ENCODE peak calls at places on chromosomes 13 and 19, in seven cellular contexts. One of them, this sample, is unnamed.

GRCh38 chr19:48329167-48329891 is 4.0 kb downstream of the EMP3 start:
- DNase-seq in breast epithelium: no peak
- DNase-seq in neural progenitor cell: no peak
- DNase-seq in prostate gland: no peak
- DNase-seq in HFF-Myc: no peak
- DNase-seq in kidney epithelial cell: no peak
- DNase-seq in choroid plexus epithelial cell: peak; percentile 65
- DNase-seq in this sample: no peak

GRCh38 chr19:58560921-58561320 is 2.5 kb upstream of the UBE2M start:
- DNase-seq in breast epithelium: no peak
- DNase-seq in neural progenitor cell: no peak
- DNase-seq in prostate gland: no peak
- DNase-seq in HFF-Myc: no peak
- DNase-seq in kidney epithelial cell: no peak
- DNase-seq in choroid plexus epithelial cell: no peak
- DNase-seq in this sample: no peak

GRCh38 chr13:101289764-101290163 is 126.5 kb downstream of the NALCN start:
- DNase-seq in breast epithelium: no peak
- DNase-seq in neural progenitor cell: peak; percentile 87
- DNase-seq in prostate gland: no peak
- DNase-seq in HFF-Myc: no peak
- DNase-seq in kidney epithelial cell: no peak
- DNase-seq in choroid plexus epithelial cell: peak; percentile 90
- DNase-seq in this sample: no peak

GRCh38 chr13:35824825-35825224 is 306.4 kb downstream of the DCLK1 start:
- DNase-seq in breast epithelium: no peak
- DNase-seq in neural progenitor cell: no peak
- DNase-seq in prostate gland: no peak
- DNase-seq in HFF-Myc: no peak
- DNase-seq in kidney epithelial cell: no peak
- DNase-seq in choroid plexus epithelial cell: no peak
- DNase-seq in this sample: no peak

GRCh38 chr19:4454952-4455738 is 2.4 kb downstream of the UBXN6 start:
- DNase-seq in breast epithelium: no peak
- DNase-seq in neural progenitor cell: no peak
- DNase-seq in prostate gland: peak; percentile 85
- DNase-seq in HFF-Myc: no peak
- DNase-seq in kidney epithelial cell: no peak
- DNase-seq in choroid plexus epithelial cell: peak; percentile 70
- DNase-seq in this sample: no peak

GRCh38 chr19:15124572-15125231 is 17.5 kb downstream of the SYDE1 start:
- DNase-seq in breast epithelium: no peak
- DNase-seq in neural progenitor cell: no peak
- DNase-seq in prostate gland: peak; percentile 15
- DNase-seq in HFF-Myc: no peak
- DNase-seq in kidney epithelial cell: no peak
- DNase-seq in choroid plexus epithelial cell: no peak
- DNase-seq in this sample: no peak

GRCh38 chr13:39159393-39159792 is 121.1 kb downstream of the NHLRC3 start:
- DNase-seq in breast epithelium: no peak
- DNase-seq in neural progenitor cell: no peak
- DNase-seq in prostate gland: no peak
- DNase-seq in HFF-Myc: no peak
- DNase-seq in kidney epithelial cell: no peak
- DNase-seq in choroid plexus epithelial cell: no peak
- DNase-seq in this sample: no peak

GRCh38 chr19:15622991-15623390 is 8.0 kb downstream of the CYP4F8 start:
- DNase-seq in breast epithelium: no peak
- DNase-seq in neural progenitor cell: no peak
- DNase-seq in prostate gland: no peak
- DNase-seq in HFF-Myc: no peak
- DNase-seq in kidney epithelial cell: no peak
- DNase-seq in choroid plexus epithelial cell: no peak
- DNase-seq in this sample: no peak

GRCh38 chr13:30847697-30848307 is 58.3 kb upstream of the MEDAG start:
- DNase-seq in breast epithelium: no peak
- DNase-seq in neural progenitor cell: no peak
- DNase-seq in prostate gland: no peak
- DNase-seq in HFF-Myc: no peak
- DNase-seq in kidney epithelial cell: peak; percentile 81
- DNase-seq in choroid plexus epithelial cell: peak; percentile 100
- DNase-seq in this sample: peak; percentile 99

GRCh38 chr13:97191615-97192014 is 30.5 kb upstream of the MBNL2 start:
- DNase-seq in breast epithelium: no peak
- DNase-seq in neural progenitor cell: no peak
- DNase-seq in prostate gland: no peak
- DNase-seq in HFF-Myc: no peak
- DNase-seq in kidney epithelial cell: no peak
- DNase-seq in choroid plexus epithelial cell: no peak
- DNase-seq in this sample: no peak

GRCh38 chr13:24130134-24130792 is 30.3 kb upstream of the SPATA13 start:
- DNase-seq in breast epithelium: no peak
- DNase-seq in neural progenitor cell: no peak
- DNase-seq in prostate gland: no peak
- DNase-seq in HFF-Myc: no peak
- DNase-seq in kidney epithelial cell: no peak
- DNase-seq in choroid plexus epithelial cell: no peak
- DNase-seq in this sample: no peak

GRCh38 chr13:28575200-28575599 is 80.3 kb upstream of the FLT1 start:
- DNase-seq in breast epithelium: no peak
- DNase-seq in neural progenitor cell: no peak
- DNase-seq in prostate gland: no peak
- DNase-seq in HFF-Myc: no peak
- DNase-seq in kidney epithelial cell: no peak
- DNase-seq in choroid plexus epithelial cell: no peak
- DNase-seq in this sample: no peak

GRCh38 chr19:13976446-13976845 is 24.1 kb downstream of the DCAF15 start:
- DNase-seq in breast epithelium: no peak
- DNase-seq in neural progenitor cell: no peak
- DNase-seq in prostate gland: no peak
- DNase-seq in HFF-Myc: no peak
- DNase-seq in kidney epithelial cell: no peak
- DNase-seq in choroid plexus epithelial cell: no peak
- DNase-seq in this sample: no peak

GRCh38 chr13:85659493-85659892 is 139.7 kb downstream of the SLITRK6 start:
- DNase-seq in breast epithelium: no peak
- DNase-seq in neural progenitor cell: no peak
- DNase-seq in prostate gland: no peak
- DNase-seq in HFF-Myc: no peak
- DNase-seq in kidney epithelial cell: no peak
- DNase-seq in choroid plexus epithelial cell: peak; percentile 21
- DNase-seq in this sample: peak; percentile 1

GRCh38 chr13:32790731-32791130 is 204.5 kb downstream of the PDS5B start:
- DNase-seq in breast epithelium: no peak
- DNase-seq in neural progenitor cell: peak; percentile 12
- DNase-seq in prostate gland: no peak
- DNase-seq in HFF-Myc: peak; percentile 6
- DNase-seq in kidney epithelial cell: no peak
- DNase-seq in choroid plexus epithelial cell: peak; percentile 20
- DNase-seq in this sample: no peak

GRCh38 chr13:98482476-98483444 is 94.1 kb downstream of the STK24 start:
- DNase-seq in breast epithelium: peak; percentile 67
- DNase-seq in neural progenitor cell: peak; percentile 45
- DNase-seq in prostate gland: peak; percentile 68
- DNase-seq in HFF-Myc: no peak
- DNase-seq in kidney epithelial cell: no peak
- DNase-seq in choroid plexus epithelial cell: peak; percentile 73
- DNase-seq in this sample: peak; percentile 42
- H3K4me3 ChIP-seq in breast epithelium: no peak overlapping the region
- H3K4me3 ChIP-seq in neural progenitor cell: no peak overlapping the region
- H3K4me3 ChIP-seq in prostate gland: no peak overlapping the region
- H3K4me3 ChIP-seq in HFF-Myc: no peak overlapping the region
- H3K4me3 ChIP-seq in kidney epithelial cell: no peak overlapping the region
- H3K4me3 ChIP-seq in choroid plexus epithelial cell: no peak overlapping the region
- H3K4me3 ChIP-seq in this sample: no peak overlapping the region

GRCh38 chr19:44905437-44906160 is at the start of gene APOE:
- DNase-seq in breast epithelium: no peak
- DNase-seq in neural progenitor cell: peak; percentile 67
- DNase-seq in prostate gland: no peak
- DNase-seq in HFF-Myc: no peak
- DNase-seq in kidney epithelial cell: no peak
- DNase-seq in choroid plexus epithelial cell: peak; percentile 45
- DNase-seq in this sample: no peak
- H3K4me3 ChIP-seq in breast epithelium: peak within 1 kb of the TSS; percentile 25
- H3K4me3 ChIP-seq in neural progenitor cell: peak within 1 kb of the TSS; percentile 76
- H3K4me3 ChIP-seq in prostate gland: no peak within 1 kb of the TSS
- H3K4me3 ChIP-seq in HFF-Myc: no peak within 1 kb of the TSS
- H3K4me3 ChIP-seq in kidney epithelial cell: peak within 1 kb of the TSS; percentile 6
- H3K4me3 ChIP-seq in choroid plexus epithelial cell: peak within 1 kb of the TSS; percentile 66
- H3K4me3 ChIP-seq in this sample: peak within 1 kb of the TSS; percentile 35

GRCh38 chr19:461664-462551 is 1.1 kb upstream of the SHC2 start:
- DNase-seq in breast epithelium: no peak
- DNase-seq in neural progenitor cell: peak; percentile 81
- DNase-seq in prostate gland: peak; percentile 53
- DNase-seq in HFF-Myc: no peak
- DNase-seq in kidney epithelial cell: no peak
- DNase-seq in choroid plexus epithelial cell: no peak
- DNase-seq in this sample: no peak
- H3K4me3 ChIP-seq in breast epithelium: peak overlapping the region; percentile 67
- H3K4me3 ChIP-seq in neural progenitor cell: peak overlapping the region; percentile 56
- H3K4me3 ChIP-seq in prostate gland: peak overlapping the region; percentile 75
- H3K4me3 ChIP-seq in HFF-Myc: no peak overlapping the region
- H3K4me3 ChIP-seq in kidney epithelial cell: peak overlapping the region; percentile 22
- H3K4me3 ChIP-seq in choroid plexus epithelial cell: no peak overlapping the region
- H3K4me3 ChIP-seq in this sample: no peak overlapping the region

GRCh38 chr19:1081301-1082164 is 13.6 kb downstream of the POLR2E start:
- DNase-seq in breast epithelium: no peak
- DNase-seq in neural progenitor cell: peak; percentile 76
- DNase-seq in prostate gland: no peak
- DNase-seq in HFF-Myc: no peak
- DNase-seq in kidney epithelial cell: no peak
- DNase-seq in choroid plexus epithelial cell: no peak
- DNase-seq in this sample: no peak
- H3K4me3 ChIP-seq in breast epithelium: no peak overlapping the region
- H3K4me3 ChIP-seq in neural progenitor cell: peak overlapping the region; percentile 32
- H3K4me3 ChIP-seq in prostate gland: no peak overlapping the region
- H3K4me3 ChIP-seq in HFF-Myc: no peak overlapping the region
- H3K4me3 ChIP-seq in kidney epithelial cell: peak overlapping the region; percentile 20
- H3K4me3 ChIP-seq in choroid plexus epithelial cell: no peak overlapping the region
- H3K4me3 ChIP-seq in this sample: no peak overlapping the region

This sample was measured in astrocyte of the cerebellum.